ENCODE peak calls at places on chromosomes 12 and 14, in five cellular contexts. H is GM12878, N is HepG2, F is NT2/D1, D is H1. R is an unnamed sample.

GRCh38 chr12:94660436-94660835 is 10.1 kb upstream of the TMCC3 start:
- DNase-seq in H (no peak), N (no peak), F (no peak), D (no peak), R (no peak)

GRCh38 chr12:75337905-75338304 is 3.4 kb downstream of the GLIPR1L1 start:
- DNase-seq in H (no peak), N (no peak), F (no peak), D (no peak), R (no peak)

GRCh38 chr12:95788637-95789036 is 1.9 kb downstream of the NTN4 start:
- DNase-seq in H (no peak), N (no peak), F (no peak), D (no peak), R (no peak)

GRCh38 chr12:57934804-57935203 is 6.6 kb upstream of the ATP23 start:
- DNase-seq in H (no peak), N (no peak), F (no peak), D (no peak), R (no peak)

GRCh38 chr14:92861856-92862807 is 60.8 kb upstream of the CHGA start:
- DNase-seq in H (no peak), N (peak; percentile 30), F (no peak), D (no peak), R (no peak)

GRCh38 chr12:125129592-125130255 is 64.5 kb downstream of the AACS start:
- DNase-seq in H (no peak), N (no peak), F (no peak), D (no peak), R (no peak)

GRCh38 chr12:57446292-57446960 is 8.7 kb upstream of the INHBE start:
- DNase-seq in H (no peak), N (no peak), F (no peak), D (no peak), R (no peak)

GRCh38 chr12:75086086-75087038 is 123.3 kb downstream of the KCNC2 start:
- DNase-seq in H (no peak), N (no peak), F (no peak), D (no peak), R (no peak)

GRCh38 chr12:22437031-22437806 is 102.7 kb upstream of the ST8SIA1 start:
- DNase-seq in H (no peak), N (no peak), F (peak; percentile 72), D (no peak), R (no peak)

GRCh38 chr14:50399251-50400032 is 2.8 kb upstream of the CDKL1 start:
- DNase-seq in H (no peak), N (no peak), F (no peak), D (no peak), R (no peak)

GRCh38 chr12:47277972-47278448 is 198.3 kb upstream of the AMIGO2 start:
- DNase-seq in H (no peak), N (no peak), F (no peak), D (no peak), R (no peak)

GRCh38 chr14:66974397-66975025 is 214.7 kb upstream of the GARIN2 start:
- DNase-seq in H (no peak), N (no peak), F (no peak), D (no peak), R (no peak)

GRCh38 chr14:104687601-104688504 is 1.6 kb upstream of the INF2 start:
- DNase-seq in H (no peak), N (peak; percentile 84), F (no peak), D (no peak), R (no peak)

GRCh38 chr14:81819344-81819743 is 285.7 kb upstream of the SEL1L start:
- DNase-seq in H (no peak), N (peak; percentile 5), F (no peak), D (no peak), R (no peak)

GRCh38 chr12:39105111-39105510 is 199.7 kb upstream of the CPNE8 start:
- DNase-seq in H (no peak), N (no peak), F (no peak), D (no peak), R (no peak)

GRCh38 chr12:95224202-95225170 is 6.9 kb downstream of the VEZT start:
- DNase-seq in H (no peak), N (no peak), F (no peak), D (no peak), R (no peak)

GRCh38 chr12:98352218-98352811 is 163.1 kb upstream of the TMPO start:
- DNase-seq in H (no peak), N (peak; percentile 10), F (no peak), D (peak; percentile 33), R (no peak)

GRCh38 chr12:66695130-66695529 is 16.3 kb upstream of the GRIP1 start:
- DNase-seq in H (no peak), N (no peak), F (no peak), D (no peak), R (no peak)

DNA sequence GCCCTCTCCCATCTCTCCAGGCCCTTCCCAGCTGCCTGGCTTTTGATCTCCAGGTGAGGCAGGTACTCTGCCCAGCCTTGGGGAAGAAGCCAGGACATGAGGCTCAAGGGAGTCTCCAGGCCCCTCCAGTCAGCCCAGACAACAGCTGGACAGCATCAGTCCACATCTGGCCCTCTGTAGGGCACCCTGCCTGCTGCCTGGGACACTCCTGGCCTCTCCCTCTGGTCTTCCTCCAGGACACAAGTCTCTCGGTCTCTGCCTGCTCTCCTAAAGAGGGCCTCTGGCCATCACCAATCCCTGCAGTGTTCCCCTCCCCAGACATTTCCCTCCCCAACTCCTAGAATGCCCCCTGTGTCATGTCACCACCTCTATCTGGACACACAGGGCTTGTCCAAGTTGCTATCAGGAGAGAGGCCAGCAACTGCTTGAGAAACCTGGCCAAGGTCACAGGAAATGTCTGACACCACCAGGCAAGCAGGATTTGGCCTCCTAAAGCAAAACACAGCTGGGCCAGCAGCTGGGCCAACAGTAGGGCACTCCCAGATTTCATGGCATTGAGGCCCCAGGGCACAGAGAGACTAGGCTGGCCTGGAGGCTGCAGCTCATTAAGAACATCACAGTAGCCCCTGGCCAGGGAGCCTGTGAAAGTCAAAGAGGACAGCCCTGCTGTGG is 29.0 kb downstream of the LTBP2 start:
- DNase-seq in H (no peak), N (no peak), F (no peak), D (no peak), R (no peak)
- TF ChIP-seq SUZ12 in H (no peak), N (no peak), F (no peak), D (no peak), R (no peak)

GRCh38 chr12:131096681-131097181 is 143.0 kb downstream of the ADGRD1 start:
- DNase-seq in H (no peak), N (no peak), F (no peak), D (no peak), R (no peak)
- TF ChIP-seq SUZ12 in H (no peak), N (no peak), F (no peak), D (no peak), R (no peak)

DNA sequence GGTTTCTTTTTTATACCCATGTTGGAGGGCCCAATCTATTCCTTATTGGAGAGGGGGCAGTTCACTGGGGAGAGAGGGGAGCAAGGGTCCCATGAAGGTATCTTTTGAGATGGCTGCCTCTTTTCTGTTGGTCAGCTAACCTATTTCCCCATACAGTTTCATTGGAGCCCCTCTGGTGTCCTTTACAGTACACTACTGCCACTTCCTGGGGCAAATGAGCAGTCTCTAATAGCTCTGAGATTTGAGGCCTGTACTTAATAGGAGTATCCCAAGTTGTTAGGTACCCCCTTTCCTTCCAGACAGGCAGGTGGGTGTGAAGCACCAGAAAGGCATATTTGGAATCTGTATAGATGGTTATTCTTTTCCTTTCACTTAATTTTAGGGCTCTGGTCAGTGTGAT is 41.3 kb upstream of the RNU6-8 start:
- DNase-seq in H (no peak), N (peak; percentile 33), F (no peak), D (no peak), R (no peak)
- TF ChIP-seq SUZ12 in H (no peak), N (no peak), F (no peak), D (no peak), R (no peak)

DNA sequence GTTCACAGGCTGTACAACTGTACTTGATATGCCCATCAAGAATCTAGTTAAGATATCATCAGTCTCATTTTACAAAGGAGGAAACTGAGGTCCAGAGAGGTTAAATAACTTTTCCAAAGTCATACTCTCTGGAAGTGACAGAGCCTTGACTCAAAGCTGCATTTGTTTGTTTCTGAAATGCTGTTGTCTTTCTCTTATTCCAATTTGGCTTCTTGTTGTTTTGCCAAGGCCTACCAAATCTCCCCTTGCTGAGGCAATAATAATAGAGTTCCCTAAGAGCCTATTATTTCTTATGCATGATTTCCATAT is 79.8 kb upstream of the C12orf71 start:
- DNase-seq in H (no peak), N (no peak), F (no peak), D (no peak), R (no peak)
- TF ChIP-seq SUZ12 in H (no peak), N (no peak), F (no peak), D (no peak), R (no peak)

GRCh38 chr12:122503147-122503751 is 2.5 kb upstream of the ZCCHC8 start:
- DNase-seq in H (no peak), N (no peak), F (no peak), D (no peak), R (no peak)

GRCh38 chr12:122508163-122508562 is 7.4 kb upstream of the ZCCHC8 start:
- DNase-seq in H (no peak), N (no peak), F (no peak), D (no peak), R (no peak)

GRCh38 chr12:122503783-122504590 is 3.3 kb upstream of the ZCCHC8 start:
- DNase-seq in H (no peak), N (no peak), F (no peak), D (no peak), R (no peak)

GRCh38 chr12:122506393-122506938 is 5.7 kb upstream of the ZCCHC8 start:
- DNase-seq in H (no peak), N (no peak), F (no peak), D (no peak), R (no peak)

DNA sequence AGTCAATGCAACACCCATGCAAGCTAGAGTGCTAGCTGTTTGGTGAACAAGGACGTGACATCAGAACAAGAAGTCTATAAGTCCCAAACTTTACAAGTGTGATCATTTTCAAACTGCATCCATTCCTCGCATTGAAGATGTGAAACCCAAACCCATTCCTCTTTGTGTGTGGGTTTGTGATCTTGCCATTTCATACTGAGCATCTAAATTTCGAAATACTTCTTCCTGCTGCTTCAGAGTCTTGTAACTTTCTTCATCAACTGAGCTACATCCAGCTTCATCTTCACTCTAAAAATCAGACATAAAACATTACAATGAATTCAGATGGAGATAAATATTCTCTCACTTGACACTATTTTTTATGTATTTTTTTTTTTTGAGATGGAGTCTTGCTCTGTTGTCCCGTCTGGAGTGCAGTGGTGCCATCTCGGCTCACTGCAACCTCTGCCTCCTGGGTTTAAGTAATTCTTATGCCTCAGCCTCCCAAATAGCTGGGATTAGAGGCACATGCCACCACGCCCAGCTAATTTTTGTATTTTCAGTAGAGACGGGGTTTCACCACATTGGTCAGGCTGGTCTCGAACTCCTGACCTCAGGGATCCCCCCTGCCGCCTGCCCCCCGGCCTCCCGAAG is 4.8 kb upstream of the ZCCHC8 start:
- DNase-seq in H (no peak), N (no peak), F (no peak), D (no peak), R (no peak)
- TF ChIP-seq SUZ12 in H (no peak), N (no peak), F (no peak), D (no peak), R (no peak)

R was measured in HEK293T.